ENCODE peak calls at places on chromosomes 7 and 10, in nine cellular contexts. One of them, this sample, is unnamed.

GRCh38 chr10:58318346-58318745 is 16.5 kb upstream of the UBE2D1 start:
- DNase-seq in activated CD4-positive, CD25-positive, alpha-beta regulatory T cell: no peak
- DNase-seq in HCT116: no peak
- DNase-seq in RWPE1: no peak
- DNase-seq in NCI-H345: no peak
- DNase-seq in stimulated activated CD4-positive, alpha-beta T cell treated with anti-CD3 and anti-CD28 coated beads, Interleukin-1b, Interleukin-23, amount 100 ng/mL, for 1 hour: no peak
- DNase-seq in EH: no peak
- DNase-seq in Right ventricle myocardium inferior: no peak
- DNase-seq in activated CD8-positive, alpha-beta memory T cell treated with anti-CD3 and anti-CD28 coated beads, Interleukin-2, amount 50 U/mL, for 48 hours: no peak
- DNase-seq in this sample: no peak

GRCh38 chr10:108970016-108970415 is 953.3 kb downstream of the XPNPEP1 start:
- DNase-seq in stimulated activated CD4-positive, alpha-beta T cell treated with anti-CD3 and anti-CD28 coated beads, Interleukin-1b, Interleukin-23, amount 100 ng/mL, for 1 hour: no peak
- DNase-seq in RWPE1: peak
- DNase-seq in activated CD8-positive, alpha-beta memory T cell treated with anti-CD3 and anti-CD28 coated beads, Interleukin-2, amount 50 U/mL, for 48 hours: no peak
- DNase-seq in activated CD4-positive, CD25-positive, alpha-beta regulatory T cell: no peak
- DNase-seq in Right ventricle myocardium inferior: no peak
- DNase-seq in NCI-H345: no peak
- DNase-seq in EH: peak
- DNase-seq in HCT116: no peak
- DNase-seq in this sample: no peak

GRCh38 chr10:6542999-6543430 is 37.1 kb downstream of the PRKCQ start:
- DNase-seq in Right ventricle myocardium inferior: no peak
- DNase-seq in activated CD4-positive, CD25-positive, alpha-beta regulatory T cell: no peak
- DNase-seq in HCT116: no peak
- DNase-seq in activated CD8-positive, alpha-beta memory T cell treated with anti-CD3 and anti-CD28 coated beads, Interleukin-2, amount 50 U/mL, for 48 hours: peak
- DNase-seq in EH: no peak
- DNase-seq in RWPE1: no peak
- DNase-seq in stimulated activated CD4-positive, alpha-beta T cell treated with anti-CD3 and anti-CD28 coated beads, Interleukin-1b, Interleukin-23, amount 100 ng/mL, for 1 hour: no peak
- DNase-seq in NCI-H345: no peak
- DNase-seq in this sample: no peak

GRCh38 chr7:95405800-95406199 is 9.6 kb upstream of the PON3 start:
- DNase-seq in NCI-H345: no peak
- DNase-seq in activated CD8-positive, alpha-beta memory T cell treated with anti-CD3 and anti-CD28 coated beads, Interleukin-2, amount 50 U/mL, for 48 hours: no peak
- DNase-seq in HCT116: no peak
- DNase-seq in activated CD4-positive, CD25-positive, alpha-beta regulatory T cell: no peak
- DNase-seq in stimulated activated CD4-positive, alpha-beta T cell treated with anti-CD3 and anti-CD28 coated beads, Interleukin-1b, Interleukin-23, amount 100 ng/mL, for 1 hour: no peak
- DNase-seq in Right ventricle myocardium inferior: no peak
- DNase-seq in RWPE1: no peak
- DNase-seq in EH: no peak
- DNase-seq in this sample: no peak

GRCh38 chr10:75613685-75614587 is 182.5 kb downstream of the LRMDA start:
- DNase-seq in Right ventricle myocardium inferior: no peak
- DNase-seq in activated CD4-positive, CD25-positive, alpha-beta regulatory T cell: no peak
- DNase-seq in stimulated activated CD4-positive, alpha-beta T cell treated with anti-CD3 and anti-CD28 coated beads, Interleukin-1b, Interleukin-23, amount 100 ng/mL, for 1 hour: no peak
- DNase-seq in activated CD8-positive, alpha-beta memory T cell treated with anti-CD3 and anti-CD28 coated beads, Interleukin-2, amount 50 U/mL, for 48 hours: no peak
- DNase-seq in NCI-H345: no peak
- DNase-seq in EH: no peak
- DNase-seq in RWPE1: no peak
- DNase-seq in HCT116: no peak
- DNase-seq in this sample: no peak

GRCh38 chr7:41997151-41997550 is 239.9 kb downstream of the GLI3 start:
- DNase-seq in NCI-H345: no peak
- DNase-seq in activated CD8-positive, alpha-beta memory T cell treated with anti-CD3 and anti-CD28 coated beads, Interleukin-2, amount 50 U/mL, for 48 hours: no peak
- DNase-seq in EH: no peak
- DNase-seq in RWPE1: no peak
- DNase-seq in Right ventricle myocardium inferior: no peak
- DNase-seq in HCT116: no peak
- DNase-seq in stimulated activated CD4-positive, alpha-beta T cell treated with anti-CD3 and anti-CD28 coated beads, Interleukin-1b, Interleukin-23, amount 100 ng/mL, for 1 hour: no peak
- DNase-seq in activated CD4-positive, CD25-positive, alpha-beta regulatory T cell: no peak
- DNase-seq in this sample: no peak

GRCh38 chr7:114789161-114789560 is 132.7 kb upstream of the MDFIC start:
- DNase-seq in HCT116: no peak
- DNase-seq in activated CD8-positive, alpha-beta memory T cell treated with anti-CD3 and anti-CD28 coated beads, Interleukin-2, amount 50 U/mL, for 48 hours: no peak
- DNase-seq in activated CD4-positive, CD25-positive, alpha-beta regulatory T cell: no peak
- DNase-seq in RWPE1: no peak
- DNase-seq in stimulated activated CD4-positive, alpha-beta T cell treated with anti-CD3 and anti-CD28 coated beads, Interleukin-1b, Interleukin-23, amount 100 ng/mL, for 1 hour: no peak
- DNase-seq in Right ventricle myocardium inferior: no peak
- DNase-seq in EH: peak
- DNase-seq in NCI-H345: no peak
- DNase-seq in this sample: no peak

GRCh38 chr10:75057680-75058079 is 53.8 kb upstream of the SAMD8 start:
- DNase-seq in NCI-H345: no peak
- DNase-seq in Right ventricle myocardium inferior: no peak
- DNase-seq in HCT116: no peak
- DNase-seq in EH: no peak
- DNase-seq in activated CD4-positive, CD25-positive, alpha-beta regulatory T cell: no peak
- DNase-seq in activated CD8-positive, alpha-beta memory T cell treated with anti-CD3 and anti-CD28 coated beads, Interleukin-2, amount 50 U/mL, for 48 hours: no peak
- DNase-seq in RWPE1: peak
- DNase-seq in stimulated activated CD4-positive, alpha-beta T cell treated with anti-CD3 and anti-CD28 coated beads, Interleukin-1b, Interleukin-23, amount 100 ng/mL, for 1 hour: no peak
- DNase-seq in this sample: no peak

GRCh38 chr7:131581241-131582157 is 25.1 kb upstream of the PODXL start:
- DNase-seq in activated CD8-positive, alpha-beta memory T cell treated with anti-CD3 and anti-CD28 coated beads, Interleukin-2, amount 50 U/mL, for 48 hours: no peak
- DNase-seq in NCI-H345: no peak
- DNase-seq in HCT116: no peak
- DNase-seq in stimulated activated CD4-positive, alpha-beta T cell treated with anti-CD3 and anti-CD28 coated beads, Interleukin-1b, Interleukin-23, amount 100 ng/mL, for 1 hour: no peak
- DNase-seq in RWPE1: no peak
- DNase-seq in Right ventricle myocardium inferior: peak
- DNase-seq in EH: peak
- DNase-seq in activated CD4-positive, CD25-positive, alpha-beta regulatory T cell: no peak
- DNase-seq in this sample: peak